ENCODE peak calls at places on chromosome 15, in four cellular contexts. N, L, M and R are unnamed samples.

GRCh38 chr15:38690737-38691332 is 126.2 kb upstream of the RASGRP1 start:
- DNase-seq in N (peak; percentile 53), L (peak; percentile 60), M (no peak), R (peak; percentile 61)

GRCh38 chr15:41820791-41821423 is 7.0 kb upstream of the JMJD7 start:
- DNase-seq in N (no peak), L (no peak), M (no peak), R (no peak)

GRCh38 chr15:39133201-39133600 is 447.7 kb upstream of the THBS1 start:
- DNase-seq in N (no peak), L (no peak), M (no peak), R (no peak)

GRCh38 chr15:77607894-77608261 is 24.8 kb downstream of the LINGO1 start:
- DNase-seq in N (no peak), L (no peak), M (no peak), R (no peak)

GRCh38 chr15:62071711-62072308 is 5.0 kb downstream of the C2CD4A start:
- DNase-seq in N (peak; percentile 29), L (peak; percentile 34), M (no peak), R (no peak)

GRCh38 chr15:56215769-56216168 is 27.9 kb downstream of the RFX7 start:
- DNase-seq in N (no peak), L (no peak), M (no peak), R (no peak)

GRCh38 chr15:82624008-82624407 is 23.2 kb downstream of the CPEB1 start:
- DNase-seq in N (no peak), L (no peak), M (no peak), R (no peak)

GRCh38 chr15:90101969-90102890 is at the start of gene IDH2:
- DNase-seq in N (peak; percentile 48), L (peak; percentile 94), M (no peak), R (peak; percentile 38)

GRCh38 chr15:58724471-58724870 is 25.0 kb downstream of the ADAM10 start:
- DNase-seq in N (no peak), L (no peak), M (peak; percentile 71), R (no peak)

GRCh38 chr15:68526269-68526668 is 52.5 kb upstream of the CORO2B start:
- DNase-seq in N (no peak), L (no peak), M (no peak), R (no peak)

GRCh38 chr15:63970723-63971426 is 75.4 kb downstream of the DAPK2 start:
- DNase-seq in N (no peak), L (no peak), M (peak; percentile 85), R (no peak)

GRCh38 chr15:60208708-60209107 is 189.1 kb downstream of the ANXA2 start:
- DNase-seq in N (no peak), L (no peak), M (no peak), R (no peak)

GRCh38 chr15:94844533-94845390 is 613.4 kb downstream of the MCTP2 start:
- DNase-seq in N (peak; percentile 96), L (peak; percentile 92), M (no peak), R (no peak)

GRCh38 chr15:39204031-39204430 is 376.8 kb upstream of the THBS1 start:
- DNase-seq in N (no peak), L (no peak), M (no peak), R (no peak)

GRCh38 chr15:50907866-50908208 is 646 bp upstream of the AP4E1 start:
- DNase-seq in N (peak; percentile 44), L (peak; percentile 53), M (no peak), R (peak; percentile 15)

GRCh38 chr15:63715818-63716217 is 117.9 kb downstream of the HERC1 start:
- DNase-seq in N (no peak), L (no peak), M (no peak), R (no peak)

GRCh38 chr15:99104788-99105515 is at the start of gene SYNM:
- DNase-seq in N (peak; percentile 72), L (peak; percentile 84), M (no peak), R (peak; percentile 77)

GRCh38 chr15:99558084-99558483 is 7.7 kb upstream of the MEF2A start:
- DNase-seq in N (no peak), L (no peak), M (no peak), R (no peak)

GRCh38 chr15:55254916-55255679 is 34.5 kb downstream of the RAB27A start:
- DNase-seq in N (no peak), L (no peak), M (no peak), R (no peak)

GRCh38 chr15:64024172-64025050 is 21.9 kb downstream of the DAPK2 start:
- DNase-seq in N (no peak), L (no peak), M (no peak), R (no peak)

DNA sequence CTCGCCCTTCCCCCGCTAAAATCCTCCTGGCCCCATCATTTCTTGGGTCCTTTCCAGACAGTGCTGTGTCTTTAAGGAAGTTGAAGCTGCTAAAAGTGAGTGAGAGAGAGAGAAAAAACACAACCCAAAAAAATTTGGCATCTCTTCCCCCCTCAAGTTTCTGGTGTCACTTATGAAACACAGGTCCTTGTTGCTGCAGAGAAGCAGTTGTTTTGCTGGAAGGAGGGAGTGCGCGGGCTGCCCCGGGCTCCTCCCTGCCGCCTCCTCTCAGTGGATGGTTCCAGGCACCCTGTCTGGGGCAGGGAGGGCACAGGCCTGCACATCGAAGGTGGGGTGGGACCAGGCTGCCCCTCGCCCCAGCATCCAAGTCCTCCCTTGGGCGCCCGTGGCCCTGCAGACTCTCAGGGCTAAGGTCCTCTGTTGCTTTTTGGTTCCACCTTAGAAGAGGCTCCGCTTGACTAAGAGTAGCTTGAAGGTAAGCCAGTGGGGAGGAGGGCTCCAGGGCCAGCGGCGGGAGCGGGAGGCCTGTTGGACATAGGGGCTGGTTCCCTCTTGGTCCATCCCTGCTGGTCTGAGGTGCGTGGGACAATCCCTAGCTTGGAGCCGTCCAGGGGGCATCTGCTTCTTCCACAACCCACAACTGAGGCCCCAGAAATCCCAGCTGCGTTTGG is at the start of gene ISLR:
- DNase-seq in N (no peak), L (no peak), M (no peak), R (no peak)
- TF ChIP-seq SRF in N (no peak), L (no peak), M (no peak), R (no peak)

DNA sequence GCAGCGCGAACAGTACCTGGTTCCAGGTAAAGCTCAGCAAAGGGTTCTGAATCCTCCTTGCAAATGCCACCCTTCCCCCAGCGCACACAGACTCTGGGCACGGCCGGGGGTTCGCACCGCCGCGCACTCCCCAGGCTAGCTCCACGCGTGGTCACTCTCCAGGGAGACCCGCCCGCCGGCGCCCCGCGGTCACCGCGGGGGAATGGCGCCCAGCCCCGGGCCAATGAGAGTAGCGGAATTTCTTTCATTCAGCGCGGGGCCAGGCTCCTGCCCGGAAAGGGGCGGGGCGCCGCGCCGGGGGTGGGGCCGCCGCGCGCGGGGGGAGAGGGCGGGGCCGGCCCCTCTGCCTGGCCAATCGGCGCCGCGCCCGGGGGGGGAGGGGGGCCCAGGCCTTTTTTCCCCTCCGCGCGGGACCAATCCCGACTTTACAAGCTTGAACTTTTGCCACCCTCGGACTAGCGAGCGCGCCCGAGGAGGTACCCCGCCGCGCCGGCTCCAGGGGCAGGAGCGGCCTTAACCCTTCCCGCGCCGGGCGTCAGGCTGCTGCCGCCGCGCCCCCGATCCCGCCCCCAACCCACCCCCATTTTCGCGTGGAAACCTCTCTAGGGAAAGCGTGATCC is 1.1 kb upstream of the SMAD6 start:
- DNase-seq in N (peak; percentile 92), L (peak; percentile 99), M (no peak), R (peak; percentile 87)
- TF ChIP-seq REST in N (no peak), L (no peak), M (no peak), R (no peak)

DNA sequence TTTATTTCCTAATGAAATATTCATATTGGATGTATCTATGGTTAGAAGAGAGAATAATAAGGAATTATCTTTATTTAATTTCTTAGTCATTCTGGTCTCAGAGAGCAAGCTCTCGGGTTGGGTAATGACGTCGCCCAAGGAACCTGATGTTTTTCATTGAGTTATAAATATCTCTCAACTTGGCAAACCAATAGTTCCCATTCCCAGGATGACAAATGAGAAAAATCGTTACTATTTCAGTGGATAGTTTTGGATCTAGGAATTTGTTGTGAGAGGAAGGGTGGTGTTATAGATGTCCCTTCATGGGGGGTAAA is 162.9 kb upstream of the NR2E3 start:
- DNase-seq in N (no peak), L (no peak), M (no peak), R (no peak)
- TF ChIP-seq SRF in N (no peak), L (no peak), M (no peak), R (no peak)

DNA sequence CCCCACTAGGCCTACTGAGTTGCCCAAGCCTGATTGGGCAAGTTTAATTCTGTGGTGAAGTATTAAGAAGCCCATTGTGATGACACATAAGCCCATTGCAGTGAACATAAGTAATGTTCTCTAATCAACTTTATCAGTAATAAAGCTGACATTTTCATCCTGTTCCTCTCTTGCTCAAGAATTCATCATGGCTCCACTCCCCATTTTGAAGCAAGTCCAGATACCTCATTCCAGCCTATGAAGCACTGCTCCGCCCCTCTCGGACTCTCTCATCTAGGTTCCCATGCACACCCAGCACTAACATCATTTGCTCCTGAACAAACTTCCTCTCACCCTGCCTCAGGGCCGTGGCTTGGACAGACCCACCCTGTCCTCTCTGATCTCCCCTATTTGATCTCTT is 10.5 kb downstream of the SHF start:
- DNase-seq in N (no peak), L (no peak), M (no peak), R (no peak)
- TF ChIP-seq REST in N (no peak), L (no peak), M (no peak), R (no peak)

GRCh38 chr15:96732704-96733103 is 402.2 kb downstream of the NR2F2 start:
- DNase-seq in N (no peak), L (no peak), M (no peak), R (no peak)
- TF ChIP-seq SRF in N (no peak), L (no peak), M (no peak), R (no peak)

GRCh38 chr15:33547876-33548275 is 237.1 kb downstream of the RYR3 start:
- DNase-seq in N (peak; percentile 13), L (peak; percentile 8), M (no peak), R (no peak)
- TF ChIP-seq REST in N (peak; percentile 59), L (peak; percentile 76), M (peak; percentile 86), R (peak; percentile 57)

GRCh38 chr15:75928680-75929608 is 25.3 kb downstream of the FBXO22 start:
- DNase-seq in N (peak; percentile 20), L (peak; percentile 37), M (no peak), R (peak; percentile 10)
- TF ChIP-seq SRF in N (no peak), L (no peak), M (no peak), R (no peak)